ENCODE peak calls at places on chromosomes 5 and 9, in eight cellular contexts. One of them, this sample, is unnamed.

GRCh38 chr9:1604942-1605560 is 410.1 kb upstream of the SMARCA2 start:
- DNase-seq in OCI-LY7: peak; percentile 42
- DNase-seq in substantia nigra: no peak
- DNase-seq in IMR-90: no peak
- DNase-seq in PC-3: peak; percentile 51
- DNase-seq in A549: peak; percentile 28
- DNase-seq in DND-41: peak; percentile 4
- DNase-seq in RWPE1: peak; percentile 20
- DNase-seq in this sample: peak; percentile 41

GRCh38 chr5:142181096-142181495 is 72.5 kb downstream of the NDFIP1 start:
- DNase-seq in OCI-LY7: no peak
- DNase-seq in substantia nigra: no peak
- DNase-seq in IMR-90: no peak
- DNase-seq in PC-3: no peak
- DNase-seq in A549: no peak
- DNase-seq in DND-41: no peak
- DNase-seq in RWPE1: no peak
- DNase-seq in this sample: no peak

GRCh38 chr5:180093651-180094382 is 22.3 kb upstream of the RNF130 start:
- DNase-seq in OCI-LY7: no peak
- DNase-seq in substantia nigra: no peak
- DNase-seq in IMR-90: no peak
- DNase-seq in PC-3: no peak
- DNase-seq in A549: no peak
- DNase-seq in DND-41: no peak
- DNase-seq in RWPE1: no peak
- DNase-seq in this sample: peak; percentile 37

GRCh38 chr5:94080390-94080789 is 339.0 kb upstream of the POU5F2 start:
- DNase-seq in OCI-LY7: no peak
- DNase-seq in substantia nigra: no peak
- DNase-seq in IMR-90: no peak
- DNase-seq in PC-3: no peak
- DNase-seq in A549: no peak
- DNase-seq in DND-41: no peak
- DNase-seq in RWPE1: no peak
- DNase-seq in this sample: no peak

GRCh38 chr5:81525690-81526089 is 131.8 kb upstream of the ACOT12 start:
- DNase-seq in OCI-LY7: peak; percentile 27
- DNase-seq in substantia nigra: no peak
- DNase-seq in IMR-90: peak; percentile 88
- DNase-seq in PC-3: peak; percentile 31
- DNase-seq in A549: peak; percentile 6
- DNase-seq in DND-41: no peak
- DNase-seq in RWPE1: no peak
- DNase-seq in this sample: no peak

GRCh38 chr5:153926201-153926600 is 112.5 kb downstream of the FAM114A2 start:
- DNase-seq in OCI-LY7: no peak
- DNase-seq in substantia nigra: no peak
- DNase-seq in IMR-90: no peak
- DNase-seq in PC-3: no peak
- DNase-seq in A549: no peak
- DNase-seq in DND-41: no peak
- DNase-seq in RWPE1: no peak
- DNase-seq in this sample: no peak

GRCh38 chr5:156169495-156169894 is 157.5 kb upstream of the SGCD start:
- DNase-seq in OCI-LY7: no peak
- DNase-seq in substantia nigra: no peak
- DNase-seq in IMR-90: no peak
- DNase-seq in PC-3: no peak
- DNase-seq in A549: no peak
- DNase-seq in DND-41: no peak
- DNase-seq in RWPE1: no peak
- DNase-seq in this sample: no peak

GRCh38 chr5:1555011-1555807 is 31.4 kb upstream of the LPCAT1 start:
- DNase-seq in OCI-LY7: no peak
- DNase-seq in substantia nigra: no peak
- DNase-seq in IMR-90: peak; percentile 19
- DNase-seq in PC-3: peak; percentile 99
- DNase-seq in A549: peak; percentile 78
- DNase-seq in DND-41: no peak
- DNase-seq in RWPE1: peak; percentile 63
- DNase-seq in this sample: no peak

GRCh38 chr5:177432905-177433657 is 6.6 kb downstream of the GRK6 start:
- DNase-seq in OCI-LY7: no peak
- DNase-seq in substantia nigra: no peak
- DNase-seq in IMR-90: no peak
- DNase-seq in PC-3: no peak
- DNase-seq in A549: no peak
- DNase-seq in DND-41: no peak
- DNase-seq in RWPE1: no peak
- DNase-seq in this sample: no peak

GRCh38 chr5:177432143-177432904 is 5.8 kb downstream of the GRK6 start:
- DNase-seq in OCI-LY7: no peak
- DNase-seq in substantia nigra: no peak
- DNase-seq in IMR-90: no peak
- DNase-seq in PC-3: no peak
- DNase-seq in A549: no peak
- DNase-seq in DND-41: no peak
- DNase-seq in RWPE1: no peak
- DNase-seq in this sample: no peak

GRCh38 chr5:177434942-177435738 is 8.7 kb downstream of the GRK6 start:
- DNase-seq in OCI-LY7: no peak
- DNase-seq in substantia nigra: no peak
- DNase-seq in IMR-90: no peak
- DNase-seq in PC-3: no peak
- DNase-seq in A549: no peak
- DNase-seq in DND-41: no peak
- DNase-seq in RWPE1: no peak
- DNase-seq in this sample: no peak

GRCh38 chr5:177434437-177434836 is 8.0 kb downstream of the GRK6 start:
- DNase-seq in OCI-LY7: no peak
- DNase-seq in substantia nigra: no peak
- DNase-seq in IMR-90: no peak
- DNase-seq in PC-3: no peak
- DNase-seq in A549: no peak
- DNase-seq in DND-41: no peak
- DNase-seq in RWPE1: no peak
- DNase-seq in this sample: no peak

DNA sequence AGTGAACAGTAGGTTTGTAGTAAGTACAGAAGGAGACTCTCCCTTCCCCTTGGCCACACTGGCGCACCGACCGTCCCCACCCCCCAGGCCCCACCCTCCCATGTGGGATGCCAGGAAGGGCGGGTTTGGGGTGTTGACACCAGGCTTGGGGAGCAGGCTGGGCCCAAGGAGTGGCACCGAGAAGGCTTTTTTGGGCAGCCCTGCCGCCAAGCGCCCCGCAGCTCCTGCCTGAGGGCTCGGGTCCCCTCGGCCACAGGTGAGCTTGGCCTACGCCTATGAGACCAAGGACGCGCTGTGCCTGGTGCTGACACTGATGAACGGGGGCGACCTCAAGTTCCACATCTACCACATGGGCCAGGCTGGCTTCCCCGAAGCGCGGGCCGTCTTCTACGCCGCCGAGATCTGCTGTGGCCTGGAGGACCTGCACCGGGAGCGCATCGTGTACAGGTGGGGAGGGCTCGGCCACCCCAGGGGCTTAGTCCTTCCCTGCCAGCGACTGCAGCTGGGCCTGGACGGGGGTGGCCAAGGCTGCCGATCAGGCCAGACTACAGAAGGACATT is 7.3 kb downstream of the GRK6 start:
- DNase-seq in OCI-LY7: no peak
- DNase-seq in substantia nigra: no peak
- DNase-seq in IMR-90: no peak
- DNase-seq in PC-3: no peak
- DNase-seq in A549: no peak
- DNase-seq in DND-41: no peak
- DNase-seq in RWPE1: no peak
- DNase-seq in this sample: no peak
- H3K27ac ChIP-seq in OCI-LY7: no peak overlapping the region
- H3K27ac ChIP-seq in substantia nigra: no peak overlapping the region
- H3K27ac ChIP-seq in IMR-90: no peak overlapping the region
- H3K27ac ChIP-seq in PC-3: no peak overlapping the region
- H3K27ac ChIP-seq in A549: no peak overlapping the region
- H3K27ac ChIP-seq in DND-41: no peak overlapping the region
- H3K27ac ChIP-seq in RWPE1: peak overlapping the region; percentile 94
- H3K27ac ChIP-seq in this sample: no peak overlapping the region

GRCh38 chr5:68337235-68337634 is 121.7 kb downstream of the PIK3R1 start:
- DNase-seq in OCI-LY7: no peak
- DNase-seq in substantia nigra: no peak
- DNase-seq in IMR-90: no peak
- DNase-seq in PC-3: no peak
- DNase-seq in A549: no peak
- DNase-seq in DND-41: no peak
- DNase-seq in RWPE1: no peak
- DNase-seq in this sample: no peak

GRCh38 chr5:68336200-68336599 is 120.6 kb downstream of the PIK3R1 start:
- DNase-seq in OCI-LY7: no peak
- DNase-seq in substantia nigra: no peak
- DNase-seq in IMR-90: no peak
- DNase-seq in PC-3: no peak
- DNase-seq in A549: no peak
- DNase-seq in DND-41: no peak
- DNase-seq in RWPE1: no peak
- DNase-seq in this sample: no peak

GRCh38 chr5:68334550-68334880 is 119.0 kb downstream of the PIK3R1 start:
- DNase-seq in OCI-LY7: no peak
- DNase-seq in substantia nigra: no peak
- DNase-seq in IMR-90: no peak
- DNase-seq in PC-3: no peak
- DNase-seq in A549: no peak
- DNase-seq in DND-41: no peak
- DNase-seq in RWPE1: no peak
- DNase-seq in this sample: no peak

GRCh38 chr5:68333649-68334549 is 118.3 kb downstream of the PIK3R1 start:
- DNase-seq in OCI-LY7: no peak
- DNase-seq in substantia nigra: no peak
- DNase-seq in IMR-90: peak; percentile 82
- DNase-seq in PC-3: peak; percentile 70
- DNase-seq in A549: peak; percentile 83
- DNase-seq in DND-41: no peak
- DNase-seq in RWPE1: peak; percentile 87
- DNase-seq in this sample: no peak

DNA sequence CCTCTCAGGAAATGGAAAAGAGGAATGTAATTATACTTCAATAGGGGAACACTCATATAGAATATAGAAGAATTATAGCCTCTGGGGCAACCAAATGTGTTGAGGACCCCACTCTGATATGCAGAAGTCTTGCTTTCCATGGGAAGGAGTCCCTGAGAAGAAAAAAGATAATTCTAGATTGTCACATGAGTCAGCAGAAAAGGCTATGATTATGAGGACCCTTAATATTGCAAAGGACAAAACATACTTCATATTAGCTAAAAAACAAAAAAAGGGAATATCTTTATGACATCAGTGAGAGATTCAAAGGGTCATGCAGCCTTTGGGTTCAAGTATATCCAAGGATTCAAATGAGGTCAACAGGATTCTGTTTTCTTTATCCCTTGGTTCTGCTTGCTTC is 119.5 kb downstream of the PIK3R1 start:
- DNase-seq in OCI-LY7: no peak
- DNase-seq in substantia nigra: no peak
- DNase-seq in IMR-90: no peak
- DNase-seq in PC-3: no peak
- DNase-seq in A549: no peak
- DNase-seq in DND-41: no peak
- DNase-seq in RWPE1: no peak
- DNase-seq in this sample: no peak
- H3K27ac ChIP-seq in OCI-LY7: no peak overlapping the region
- H3K27ac ChIP-seq in substantia nigra: no peak overlapping the region
- H3K27ac ChIP-seq in IMR-90: no peak overlapping the region
- H3K27ac ChIP-seq in PC-3: no peak overlapping the region
- H3K27ac ChIP-seq in A549: peak overlapping the region; percentile 69
- H3K27ac ChIP-seq in DND-41: no peak overlapping the region
- H3K27ac ChIP-seq in RWPE1: no peak overlapping the region
- H3K27ac ChIP-seq in this sample: no peak overlapping the region

GRCh38 chr5:131745155-131745554 is 51.7 kb downstream of the FNIP1 start:
- DNase-seq in OCI-LY7: no peak
- DNase-seq in substantia nigra: no peak
- DNase-seq in IMR-90: no peak
- DNase-seq in PC-3: no peak
- DNase-seq in A549: no peak
- DNase-seq in DND-41: no peak
- DNase-seq in RWPE1: no peak
- DNase-seq in this sample: no peak

GRCh38 chr5:131749138-131749537 is 47.7 kb downstream of the FNIP1 start:
- DNase-seq in OCI-LY7: no peak
- DNase-seq in substantia nigra: no peak
- DNase-seq in IMR-90: peak; percentile 86
- DNase-seq in PC-3: peak; percentile 73
- DNase-seq in A549: no peak
- DNase-seq in DND-41: no peak
- DNase-seq in RWPE1: peak; percentile 45
- DNase-seq in this sample: no peak

GRCh38 chr5:131746423-131746822 is 50.4 kb downstream of the FNIP1 start:
- DNase-seq in OCI-LY7: no peak
- DNase-seq in substantia nigra: no peak
- DNase-seq in IMR-90: no peak
- DNase-seq in PC-3: no peak
- DNase-seq in A549: no peak
- DNase-seq in DND-41: no peak
- DNase-seq in RWPE1: no peak
- DNase-seq in this sample: no peak

GRCh38 chr5:131745594-131746175 is 51.1 kb downstream of the FNIP1 start:
- DNase-seq in OCI-LY7: no peak
- DNase-seq in substantia nigra: no peak
- DNase-seq in IMR-90: peak; percentile 20
- DNase-seq in PC-3: peak; percentile 9
- DNase-seq in A549: no peak
- DNase-seq in DND-41: no peak
- DNase-seq in RWPE1: no peak
- DNase-seq in this sample: no peak

DNA sequence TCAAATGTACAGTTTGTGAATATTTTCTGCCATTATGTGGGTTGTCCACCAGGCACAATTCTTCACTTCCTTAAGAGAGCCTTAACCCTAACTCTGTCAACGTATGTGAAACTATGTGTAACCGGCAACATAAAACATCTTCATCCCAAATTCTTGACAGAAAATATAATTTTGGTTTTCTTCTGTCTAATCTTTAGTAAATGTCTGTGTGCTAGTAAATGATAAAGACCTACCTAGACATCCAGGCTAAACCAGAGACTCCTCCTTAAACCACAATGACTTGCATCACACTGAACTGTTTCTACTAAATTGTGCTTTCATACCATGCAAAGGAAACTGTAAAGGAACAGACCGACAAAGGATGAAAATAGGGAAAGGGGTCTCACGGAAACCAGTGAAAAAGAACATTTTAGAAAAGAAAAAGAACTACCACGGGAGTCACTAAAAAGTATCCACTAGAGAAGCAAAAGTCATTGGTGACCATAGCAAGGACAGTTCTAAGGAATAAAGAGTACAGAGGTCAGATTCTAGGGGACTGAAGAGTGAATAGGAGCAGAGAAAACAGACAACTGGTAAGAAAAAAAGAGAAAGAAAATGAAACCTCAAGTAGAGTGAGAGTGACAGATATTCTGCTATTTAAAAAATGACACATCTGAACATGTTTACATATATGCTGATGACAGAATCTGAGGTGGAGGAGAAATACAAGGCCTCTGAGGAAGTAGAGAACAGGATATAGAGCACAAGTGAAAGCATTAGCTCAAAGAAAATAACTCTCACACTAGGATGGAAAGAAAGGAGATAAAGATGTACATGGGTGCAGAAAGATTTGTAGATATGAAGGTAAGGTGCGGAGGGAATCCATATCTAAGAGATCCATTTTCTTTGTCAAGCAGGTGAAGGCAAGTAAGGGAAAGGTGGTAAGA is 49.4 kb downstream of the FNIP1 start:
- DNase-seq in OCI-LY7: no peak
- DNase-seq in substantia nigra: no peak
- DNase-seq in IMR-90: peak; percentile 48
- DNase-seq in PC-3: peak; percentile 13
- DNase-seq in A549: no peak
- DNase-seq in DND-41: no peak
- DNase-seq in RWPE1: no peak
- DNase-seq in this sample: no peak
- H3K27ac ChIP-seq in OCI-LY7: no peak overlapping the region
- H3K27ac ChIP-seq in substantia nigra: no peak overlapping the region
- H3K27ac ChIP-seq in IMR-90: no peak overlapping the region
- H3K27ac ChIP-seq in PC-3: no peak overlapping the region
- H3K27ac ChIP-seq in A549: no peak overlapping the region
- H3K27ac ChIP-seq in DND-41: peak overlapping the region; percentile 48
- H3K27ac ChIP-seq in RWPE1: no peak overlapping the region
- H3K27ac ChIP-seq in this sample: no peak overlapping the region

GRCh38 chr9:33461474-33461873 is 12.2 kb downstream of the NOL6 start:
- DNase-seq in OCI-LY7: no peak
- DNase-seq in substantia nigra: no peak
- DNase-seq in IMR-90: no peak
- DNase-seq in PC-3: no peak
- DNase-seq in A549: no peak
- DNase-seq in DND-41: no peak
- DNase-seq in RWPE1: no peak
- DNase-seq in this sample: no peak

GRCh38 chr9:33465596-33466564 is 7.8 kb downstream of the NOL6 start:
- DNase-seq in OCI-LY7: no peak
- DNase-seq in substantia nigra: no peak
- DNase-seq in IMR-90: no peak
- DNase-seq in PC-3: no peak
- DNase-seq in A549: no peak
- DNase-seq in DND-41: no peak
- DNase-seq in RWPE1: no peak
- DNase-seq in this sample: no peak

GRCh38 chr9:33465096-33465495 is 8.6 kb downstream of the NOL6 start:
- DNase-seq in OCI-LY7: no peak
- DNase-seq in substantia nigra: no peak
- DNase-seq in IMR-90: no peak
- DNase-seq in PC-3: no peak
- DNase-seq in A549: no peak
- DNase-seq in DND-41: no peak
- DNase-seq in RWPE1: no peak
- DNase-seq in this sample: no peak

GRCh38 chr9:33463151-33463550 is 10.6 kb downstream of the NOL6 start:
- DNase-seq in OCI-LY7: no peak
- DNase-seq in substantia nigra: no peak
- DNase-seq in IMR-90: no peak
- DNase-seq in PC-3: no peak
- DNase-seq in A549: no peak
- DNase-seq in DND-41: no peak
- DNase-seq in RWPE1: no peak
- DNase-seq in this sample: no peak

GRCh38 chr9:33464045-33464636 is 9.6 kb downstream of the NOL6 start:
- DNase-seq in OCI-LY7: no peak
- DNase-seq in substantia nigra: no peak
- DNase-seq in IMR-90: no peak
- DNase-seq in PC-3: no peak
- DNase-seq in A549: no peak
- DNase-seq in DND-41: no peak
- DNase-seq in RWPE1: peak; percentile 49
- DNase-seq in this sample: no peak
- H3K27ac ChIP-seq in OCI-LY7: no peak overlapping the region
- H3K27ac ChIP-seq in substantia nigra: no peak overlapping the region
- H3K27ac ChIP-seq in IMR-90: no peak overlapping the region
- H3K27ac ChIP-seq in PC-3: no peak overlapping the region
- H3K27ac ChIP-seq in A549: no peak overlapping the region
- H3K27ac ChIP-seq in DND-41: no peak overlapping the region
- H3K27ac ChIP-seq in RWPE1: peak overlapping the region; percentile 61
- H3K27ac ChIP-seq in this sample: no peak overlapping the region